ENCODE peak calls at places on chromosomes 5 and 9, in four cellular contexts. G, V, L and R are unnamed samples.

GRCh38 chr9:33623658-33624586 is 99.9 kb downstream of the ANKRD18B start:
- DNase-seq in V (no peak), G (peak; percentile 47), L (peak; percentile 66), R (peak; percentile 74)

GRCh38 chr9:112194969-112195431 is 19.9 kb upstream of the SUSD1 start:
- DNase-seq in V (no peak), L (no peak), G (no peak), R (no peak)

GRCh38 chr9:97803167-97804058 is 49.6 kb upstream of the FOXE1 start:
- DNase-seq in L (peak; percentile 88), G (peak; percentile 81), V (peak; percentile 87), R (peak; percentile 87)

GRCh38 chr9:14911046-14911445 is 818 bp upstream of the FREM1 start:
- DNase-seq in V (no peak), G (no peak), L (no peak), R (no peak)

GRCh38 chr5:159156839-159157238 is 52.5 kb downstream of the RNF145 start:
- DNase-seq in V (no peak), L (no peak), G (no peak), R (peak; percentile 70)

GRCh38 chr9:79568337-79569084 is 3.3 kb upstream of the TLE4 start:
- DNase-seq in V (no peak), L (no peak), G (no peak), R (no peak)

GRCh38 chr5:159712672-159713071 is 203.6 kb upstream of the ADRA1B start:
- DNase-seq in L (no peak), G (no peak), V (no peak), R (no peak)

GRCh38 chr5:161889971-161890370 is 42.1 kb downstream of the GABRA1 start:
- DNase-seq in V (no peak), G (no peak), L (no peak), R (no peak)

GRCh38 chr9:128690684-128691034 is 1.6 kb downstream of the SET start:
- DNase-seq in V (no peak), L (no peak), G (no peak), R (no peak)

GRCh38 chr5:96658272-96658671 is 3.9 kb upstream of the CAST start:
- DNase-seq in G (no peak), V (no peak), L (no peak), R (no peak)

GRCh38 chr9:94602666-94603065 is 9.0 kb upstream of the FBP2 start:
- DNase-seq in G (no peak), L (no peak), V (peak; percentile 58), R (no peak)

GRCh38 chr5:59685806-59686205 is 207.7 kb downstream of the PDE4D start:
- DNase-seq in V (no peak), L (no peak), G (no peak), R (no peak)

GRCh38 chr5:169933624-169934023 is 46.7 kb downstream of the INSYN2B start:
- DNase-seq in G (no peak), L (no peak), V (no peak), R (no peak)

GRCh38 chr5:177981296-177982071 is 14.6 kb downstream of the PROP1 start:
- DNase-seq in G (no peak), L (no peak), V (no peak), R (no peak)

GRCh38 chr9:104028827-104029226 is 65.3 kb upstream of the SMC2 start:
- DNase-seq in G (no peak), V (no peak), L (no peak), R (no peak)

DNA sequence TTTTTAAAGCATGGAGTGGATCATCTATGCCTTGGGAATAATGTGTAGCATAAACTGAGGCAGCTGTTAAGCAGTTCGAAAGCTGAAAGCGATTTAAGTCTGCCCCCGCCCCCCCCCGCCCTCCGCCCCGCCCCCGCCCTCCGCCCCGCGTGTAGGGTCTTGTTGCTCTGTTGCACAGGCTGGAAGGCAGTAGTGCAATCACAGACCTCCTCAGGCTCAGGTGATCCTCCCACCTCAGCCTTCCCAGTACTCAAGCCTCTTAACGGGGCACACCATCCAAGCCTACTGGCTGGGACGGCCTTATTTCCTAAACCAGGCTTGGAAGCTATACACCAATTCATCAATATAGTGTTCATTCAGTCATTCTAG is 942 bp downstream of the ANKDD1B start:
- DNase-seq in V (no peak), L (no peak), G (no peak), R (no peak)
- H3K4me3 ChIP-seq in V (no peak overlapping the region), L (peak overlapping the region; percentile 59), G (peak overlapping the region; percentile 38), R (no peak overlapping the region)

DNA sequence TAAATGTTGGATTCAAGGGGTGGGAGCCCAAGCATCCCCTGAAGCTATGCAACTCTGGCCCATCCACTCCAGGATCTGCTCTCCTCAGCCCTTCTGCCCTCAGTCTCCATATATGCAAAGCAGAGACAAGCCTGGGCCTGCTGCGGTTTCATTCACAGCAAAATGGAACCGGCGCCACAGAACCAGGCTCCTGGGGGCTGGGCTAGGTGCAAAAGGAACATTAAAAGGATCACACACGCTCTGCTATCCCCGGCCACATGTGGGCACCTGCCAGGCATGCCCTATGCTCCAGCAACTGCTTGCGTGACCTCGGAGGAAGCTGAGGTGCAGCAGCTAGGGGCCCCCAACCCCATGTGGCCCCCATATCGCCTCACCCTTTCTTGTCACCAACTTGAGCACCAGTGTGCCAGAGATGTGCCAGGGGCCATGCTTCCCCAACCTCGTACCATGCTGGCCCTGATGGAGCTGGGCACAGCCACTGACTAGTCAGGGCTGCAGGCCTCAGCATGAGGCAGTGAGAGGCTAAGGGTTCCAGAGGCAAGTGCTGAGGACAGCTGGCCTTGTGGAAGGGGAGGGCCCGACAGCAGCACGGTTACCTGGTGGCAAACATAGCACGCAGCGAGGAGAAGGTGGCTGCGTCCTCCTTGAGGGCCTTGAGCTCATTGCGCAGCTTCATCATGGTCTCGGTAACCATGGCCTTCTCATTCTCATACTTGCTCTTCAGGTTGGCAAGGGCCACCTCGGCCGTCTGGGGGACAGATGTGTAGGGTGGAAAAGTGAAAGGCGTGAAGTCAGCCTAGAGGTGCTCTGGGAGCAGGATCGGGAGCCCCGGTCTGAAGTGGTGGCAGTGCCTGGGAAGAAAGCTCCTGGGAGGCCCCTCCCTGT is 47.2 kb downstream of the BICD2 start:
- DNase-seq in L (no peak), V (peak; percentile 38), G (no peak), R (no peak)
- H3K4me3 ChIP-seq in L (no peak overlapping the region), V (no peak overlapping the region), G (no peak overlapping the region), R (no peak overlapping the region)

GRCh38 chr9:113564804-113565237 is 101.3 kb downstream of the RGS3 start:
- DNase-seq in V (peak; percentile 90), G (peak; percentile 85), L (peak; percentile 74), R (peak; percentile 67)
- H3K4me3 ChIP-seq in V (peak overlapping the region; percentile 31), G (peak overlapping the region; percentile 31), L (peak overlapping the region; percentile 41), R (no peak overlapping the region)

GRCh38 chr5:126139086-126139485 is 284.1 kb upstream of the GRAMD2B start:
- DNase-seq in G (no peak), L (no peak), V (no peak), R (no peak)
- H3K4me3 ChIP-seq in G (no peak overlapping the region), L (no peak overlapping the region), V (no peak overlapping the region), R (no peak overlapping the region)

GRCh38 chr9:35656340-35656739 is 1.5 kb downstream of the RMRP start:
- DNase-seq in G (no peak), V (peak; percentile 53), L (no peak), R (no peak)

GRCh38 chr9:35658144-35658893 is at the start of gene CCDC107:
- DNase-seq in L (peak; percentile 89), V (peak; percentile 95), G (peak; percentile 84), R (peak; percentile 83)

GRCh38 chr9:35657327-35658143 is at the start of gene RMRP:
- DNase-seq in L (peak; percentile 97), G (peak; percentile 98), V (peak; percentile 99), R (peak; percentile 99)

GRCh38 chr9:35658894-35659220 is 765 bp downstream of the CCDC107 start:
- DNase-seq in G (no peak), V (no peak), L (no peak), R (peak; percentile 43)

DNA sequence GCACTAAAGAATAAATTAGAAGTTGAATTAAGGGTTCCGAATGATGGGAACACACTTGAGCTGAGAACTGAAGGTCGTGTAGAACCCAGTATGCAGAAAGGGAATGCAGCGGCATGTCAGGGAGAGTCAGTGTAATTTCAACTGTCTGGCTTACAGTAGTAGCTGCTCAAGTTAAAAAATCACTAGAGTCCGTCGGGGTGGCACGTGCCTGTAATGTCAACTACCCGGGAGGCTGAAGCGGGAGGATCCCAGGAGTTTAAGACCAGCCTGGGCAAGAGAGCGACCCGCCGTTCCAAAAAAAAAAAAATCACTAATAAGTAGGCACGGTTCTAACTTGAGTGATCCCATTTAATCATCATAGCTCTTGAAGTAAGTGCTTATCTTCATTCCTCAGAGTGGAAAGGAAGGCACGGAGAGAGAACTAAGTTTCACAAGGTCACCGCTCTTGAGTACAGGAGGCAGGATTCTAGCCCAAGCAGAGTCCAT is 935 bp downstream of the RMRP start:
- DNase-seq in L (no peak), V (peak; percentile 76), G (no peak), R (peak; percentile 42)
- H3K4me3 ChIP-seq in L (peak overlapping the region; percentile 86), V (no peak overlapping the region), G (peak overlapping the region; percentile 21), R (peak overlapping the region; percentile 33)

DNA sequence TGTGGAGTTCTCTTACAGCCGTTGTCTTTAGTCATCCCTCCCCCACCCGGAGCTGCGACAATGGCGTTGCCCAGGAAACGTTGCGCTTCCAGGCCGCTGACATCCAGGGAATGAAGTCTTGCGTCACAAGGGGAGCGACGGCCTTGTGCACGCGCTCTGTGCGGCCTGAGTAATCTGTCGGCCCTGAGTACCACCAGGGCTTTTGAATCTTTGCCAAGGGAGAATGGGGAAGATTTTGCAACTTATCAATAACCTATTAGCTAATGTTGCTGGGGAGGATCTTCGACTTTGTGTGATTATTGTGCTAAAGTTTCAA is at the start of gene SOX30:
- DNase-seq in V (no peak), L (no peak), G (no peak), R (no peak)
- H3K4me3 ChIP-seq in V (peak within 1 kb of the TSS; percentile 32), L (peak within 1 kb of the TSS; percentile 47), G (peak within 1 kb of the TSS; percentile 47), R (peak within 1 kb of the TSS; percentile 32)

GRCh38 chr5:40514986-40515385 is 164.7 kb upstream of the PTGER4 start:
- DNase-seq in G (no peak), L (no peak), V (no peak), R (no peak)
- H3K4me3 ChIP-seq in G (no peak overlapping the region), L (no peak overlapping the region), V (no peak overlapping the region), R (no peak overlapping the region)

GRCh38 chr5:75342836-75343235 is 5.8 kb downstream of the HMGCR start:
- DNase-seq in V (no peak), L (no peak), G (no peak), R (no peak)
- H3K4me3 ChIP-seq in V (no peak overlapping the region), L (no peak overlapping the region), G (no peak overlapping the region), R (no peak overlapping the region)